ENCODE peak calls at places on chromosomes 12 and 14, in nine cellular contexts. X, Z, K, N, H, V, G, W and O are unnamed samples. For H3K4me1, the result is how much of the 10 kb centered on the place peaks cover.

GRCh38 chr14:23119362-23120327 is 590 bp upstream of the CEBPE start:
- DNase-seq in X (no peak), K (peak), N (no peak), Z (no peak), G (no peak), W (no peak), V (no peak), H (no peak), O (no peak)

GRCh38 chr12:12821975-12822374 is 8.8 kb downstream of the DDX47 start:
- DNase-seq in V (no peak), X (no peak), N (no peak), H (no peak), Z (no peak), G (no peak), W (no peak), K (no peak), O (no peak)

GRCh38 chr14:101361451-101362433 is 199.6 kb upstream of the DIO3 start:
- DNase-seq in G (no peak), K (no peak), X (no peak), Z (no peak), H (no peak), N (no peak), W (no peak), V (no peak), O (no peak)

GRCh38 chr12:138898-139534 is 72.4 kb downstream of the IQSEC3 start:
- DNase-seq in W (no peak), V (peak), G (peak), N (peak), X (peak), H (peak), K (peak), Z (no peak), O (peak)

GRCh38 chr12:50699940-50700339 is 64.0 kb upstream of the ATF1 start:
- DNase-seq in X (no peak), V (no peak), K (no peak), N (no peak), H (no peak), G (no peak), Z (no peak), W (no peak), O (no peak)

GRCh38 chr12:76199808-76200207 is 115.3 kb upstream of the NAP1L1 start:
- DNase-seq in W (no peak), H (no peak), K (no peak), Z (no peak), X (no peak), N (no peak), G (no peak), V (no peak), O (no peak)

GRCh38 chr12:66176525-66176924 is 6.7 kb upstream of the TMBIM4 start:
- DNase-seq in N (no peak), V (no peak), X (no peak), Z (no peak), H (no peak), G (no peak), K (no peak), W (no peak), O (no peak)

GRCh38 chr14:49954171-49954631 is 61.3 kb downstream of the ARF6 start:
- DNase-seq in N (peak), H (no peak), V (no peak), Z (peak), G (no peak), K (no peak), X (no peak), W (no peak), O (no peak)

GRCh38 chr12:107776171-107776570 is 1.7 kb downstream of the ASCL4 start:
- DNase-seq in K (no peak), V (no peak), Z (no peak), W (no peak), G (no peak), X (no peak), N (no peak), H (no peak), O (no peak)

GRCh38 chr12:6319446-6319845 is 9.0 kb downstream of the PLEKHG6 start:
- DNase-seq in V (no peak), X (no peak), W (no peak), Z (no peak), G (no peak), N (no peak), K (no peak), H (no peak), O (no peak)

GRCh38 chr12:113136128-113136989 is 798 bp upstream of the RASAL1 start:
- DNase-seq in K (no peak), X (peak), Z (no peak), G (no peak), W (no peak), V (no peak), N (peak), H (no peak), O (no peak)

GRCh38 chr14:95102678-95103039 is 54.7 kb downstream of the DICER1 start:
- DNase-seq in Z (no peak), G (no peak), N (no peak), V (no peak), X (no peak), W (no peak), H (no peak), K (no peak), O (no peak)

GRCh38 chr14:104276435-104276834 is 138.0 kb downstream of the KIF26A start:
- DNase-seq in K (no peak), V (no peak), H (no peak), W (no peak), X (no peak), N (no peak), Z (no peak), G (no peak), O (no peak)

GRCh38 chr12:7142057-7142644 is 12.0 kb downstream of the CLSTN3 start:
- DNase-seq in W (no peak), V (peak), X (no peak), Z (peak), N (peak), G (no peak), K (peak), H (peak), O (no peak)

GRCh38 chr12:5969974-5970690 is 25.1 kb upstream of the ANO2 start:
- DNase-seq in Z (no peak), V (no peak), H (no peak), N (no peak), W (no peak), G (no peak), K (no peak), X (no peak), O (no peak)

GRCh38 chr12:11152725-11153124 is 18.3 kb upstream of the SMIM10L1 start:
- DNase-seq in X (no peak), G (no peak), W (no peak), H (no peak), K (no peak), V (no peak), N (no peak), Z (no peak), O (no peak)

GRCh38 chr14:99430491-99430890 is 50.2 kb downstream of the SETD3 start:
- DNase-seq in G (no peak), Z (peak), K (peak), N (peak), W (no peak), H (no peak), V (peak), X (no peak), O (no peak)

GRCh38 chr14:100810861-100811461 is 15.0 kb upstream of the MEG3 start:
- DNase-seq in H (no peak), V (no peak), Z (no peak), W (no peak), G (no peak), K (no peak), X (no peak), N (no peak), O (no peak)

GRCh38 chr14:39025810-39026627 is 77.0 kb downstream of the SEC23A start:
- DNase-seq in X (no peak), H (no peak), G (no peak), Z (no peak), K (no peak), V (no peak), N (no peak), W (no peak), O (no peak)

GRCh38 chr12:107337354-107338095 is 244.2 kb upstream of the CRY1 start:
- DNase-seq in N (no peak), X (no peak), Z (no peak), H (no peak), K (no peak), G (no peak), V (no peak), W (no peak), O (no peak)

GRCh38 chr12:122884860-122885259 is 11.1 kb downstream of the VPS37B start:
- DNase-seq in H (no peak), K (no peak), X (no peak), Z (no peak), V (no peak), W (no peak), G (no peak), N (no peak), O (no peak)

GRCh38 chr14:98137626-98138025 is 1134.4 kb downstream of the BCL11B start:
- DNase-seq in V (no peak), N (no peak), G (no peak), W (no peak), K (no peak), H (no peak), Z (no peak), X (no peak), O (no peak)

GRCh38 chr14:51095854-51096823 is 1.2 kb upstream of the TRIM9 start:
- DNase-seq in G (no peak), X (no peak), K (peak), Z (peak), H (no peak), W (no peak), V (peak), N (peak), O (peak)

GRCh38 chr12:99529966-99530365 is 117.6 kb upstream of the GARIN6 start:
- DNase-seq in X (no peak), Z (no peak), K (no peak), W (peak), G (no peak), H (no peak), N (no peak), V (no peak), O (no peak)

GRCh38 chr14:54512393-54512792 is 2.7 kb downstream of the CGRRF1 start:
- DNase-seq in H (no peak), Z (no peak), V (no peak), X (no peak), W (no peak), N (no peak), K (no peak), G (no peak), O (no peak)

GRCh38 chr14:54515670-54516069 is 6.0 kb downstream of the CGRRF1 start:
- DNase-seq in K (no peak), V (no peak), W (no peak), H (no peak), Z (no peak), N (no peak), X (no peak), G (no peak), O (no peak)

DNA sequence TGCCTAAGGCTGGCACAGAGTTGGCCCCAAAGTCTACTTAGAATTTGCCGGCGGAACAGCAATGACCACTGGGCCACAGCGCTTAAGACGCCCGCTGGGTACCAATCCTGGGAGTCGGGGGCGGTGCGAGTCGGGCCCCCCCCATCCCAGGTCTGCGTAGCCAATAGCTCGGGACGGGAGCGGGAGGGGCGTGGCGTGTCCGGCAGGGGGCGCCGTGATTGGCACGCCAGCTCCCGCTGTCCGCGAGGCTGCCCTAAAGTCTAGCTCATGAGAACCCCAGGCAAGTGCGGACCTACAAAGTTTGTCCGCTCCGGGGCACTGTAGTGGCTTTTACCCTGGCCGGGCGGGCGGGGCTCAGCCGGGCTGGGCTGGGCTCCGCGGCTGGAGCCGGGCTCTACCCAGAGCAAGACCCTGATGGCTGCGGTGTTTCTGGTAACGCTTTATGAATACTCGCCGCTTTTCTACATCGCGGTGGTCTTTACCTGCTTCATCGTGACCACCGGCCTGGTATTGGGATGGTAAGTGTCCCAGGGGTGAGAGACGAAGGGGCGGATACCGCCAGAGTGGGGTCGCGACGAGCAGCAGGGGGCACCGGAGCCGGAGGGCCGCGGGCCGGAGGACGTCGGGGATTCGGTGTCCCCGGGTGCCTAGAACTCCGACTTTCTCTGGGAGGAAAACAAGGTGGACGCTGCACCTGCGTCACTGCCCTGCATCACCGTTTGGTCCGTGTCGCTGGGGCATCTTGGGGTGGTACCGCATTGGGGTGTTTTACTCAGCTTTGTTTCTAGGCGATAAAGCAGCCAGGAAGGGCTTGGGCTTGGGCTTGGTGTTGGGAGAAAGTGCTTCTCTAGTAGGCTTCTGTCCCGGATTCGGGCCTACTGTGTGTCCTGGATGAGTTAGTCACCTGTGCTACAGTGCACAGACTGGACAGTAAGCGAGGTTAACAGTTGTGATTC is at the start of gene CGRRF1:
- DNase-seq in X (peak), V (peak), G (peak), Z (peak), H (peak), W (peak), K (peak), N (peak), O (peak)
- TF ChIP-seq CTCF in X (peak), V (peak), G (peak), Z (peak), H (peak), W (peak), K (peak), N (peak), O (peak)

GRCh38 chr12:105329926-105330282 is 587 bp upstream of the C12orf75 start:
- DNase-seq in K (no peak), Z (no peak), G (no peak), X (no peak), N (no peak), V (no peak), H (no peak), W (no peak), O (no peak)

GRCh38 chr12:105332925-105333324 is 2.4 kb downstream of the C12orf75 start:
- DNase-seq in V (no peak), K (no peak), H (no peak), W (no peak), N (no peak), Z (no peak), G (no peak), X (no peak), O (no peak)

GRCh38 chr12:105330283-105330937 is at the start of gene C12orf75:
- DNase-seq in V (peak), H (peak), G (peak), W (peak), K (peak), N (peak), X (peak), Z (peak), O (peak)

GRCh38 chr12:105331805-105332251 is 1.3 kb downstream of the C12orf75 start:
- DNase-seq in W (no peak), N (no peak), V (no peak), K (peak), H (no peak), X (no peak), G (no peak), Z (no peak), O (no peak)

DNA sequence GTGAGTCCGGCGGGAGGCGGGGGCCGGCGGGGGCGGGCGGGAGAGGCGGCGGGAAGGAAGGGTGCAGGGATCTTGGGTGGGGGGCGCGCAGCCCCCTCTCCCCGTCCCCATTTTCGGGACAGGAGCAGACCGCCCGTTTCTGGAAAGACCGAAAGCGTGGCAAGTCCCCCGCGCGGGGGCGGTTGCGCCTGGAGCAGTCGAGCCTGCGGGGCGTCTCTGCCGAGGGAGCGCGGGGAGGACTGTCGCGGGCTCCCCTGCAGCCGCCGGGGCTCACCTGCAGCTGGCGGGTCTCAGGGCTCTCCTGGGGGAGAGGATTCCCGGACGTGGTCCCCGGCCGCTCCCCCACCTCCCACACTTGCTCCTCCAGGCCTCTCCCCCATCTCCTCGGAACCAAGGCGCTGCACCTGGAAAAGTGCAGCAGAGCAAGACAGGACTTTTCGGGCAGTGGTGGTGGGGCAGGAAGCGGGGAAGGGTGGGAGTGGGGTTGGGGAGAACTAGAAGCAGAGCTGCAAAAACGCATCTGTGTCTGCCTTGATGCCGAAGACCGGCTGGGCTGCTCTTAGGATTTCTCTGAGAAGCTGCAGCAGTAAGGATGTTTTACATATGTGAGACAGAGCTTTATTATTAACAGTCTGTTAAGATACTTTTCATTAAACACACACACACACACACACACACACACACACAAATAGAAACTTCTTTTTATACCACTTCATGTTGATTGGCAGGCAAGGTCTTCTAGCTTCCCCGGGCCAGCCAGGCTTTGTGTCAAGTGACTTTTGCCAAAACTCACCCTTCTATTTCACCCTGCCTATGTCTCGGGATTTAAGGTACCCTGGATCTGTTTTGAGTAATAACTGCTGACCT is 680 bp downstream of the C12orf75 start:
- DNase-seq in W (no peak), Z (no peak), K (peak), V (peak), X (peak), H (no peak), N (peak), G (no peak), O (peak)
- H3K4me1 ChIP-seq in W (under half), Z (under half), K (under half), V (under half), X (under half), H (under half), N (under half), G (under half), O (under half)

GRCh38 chr12:114360485-114360884 is 45.5 kb downstream of the TBX5 start:
- DNase-seq in K (no peak), Z (no peak), N (no peak), X (no peak), G (no peak), V (no peak), W (no peak), H (no peak), O (no peak)

GRCh38 chr12:114355389-114356088 is 50.4 kb downstream of the TBX5 start:
- DNase-seq in N (no peak), V (no peak), Z (peak), K (peak), W (no peak), G (peak), H (no peak), X (peak), O (peak)
- TF ChIP-seq CTCF in N (no peak), V (no peak), Z (no peak), K (peak), W (no peak), G (peak), H (peak), X (no peak), O (peak)

DNA sequence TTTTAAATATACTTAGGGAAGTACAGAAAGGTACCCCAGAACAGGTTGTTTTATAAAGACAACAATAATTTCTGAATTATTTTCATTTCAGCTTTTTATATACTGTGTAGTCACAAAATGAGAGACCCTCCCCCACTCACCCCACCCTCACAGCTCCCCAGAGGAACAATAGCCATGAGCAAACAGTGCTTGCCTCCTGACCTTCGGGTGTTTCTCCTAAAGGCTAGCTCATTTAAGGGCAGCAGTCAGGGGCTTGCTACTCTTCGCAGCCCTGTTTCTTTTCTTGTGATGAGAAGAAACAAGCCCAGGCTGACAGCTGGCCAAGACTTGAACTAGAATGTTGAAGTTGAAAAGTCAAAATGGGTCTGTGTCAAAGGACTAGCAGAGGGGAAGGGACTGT is 133.9 kb upstream of the ARHGAP5 start:
- DNase-seq in Z (no peak), H (no peak), V (no peak), K (no peak), W (no peak), X (no peak), N (no peak), G (no peak), O (no peak)
- H3K4me1 ChIP-seq in Z (under half), H (under half), V (under half), K (under half), W (under half), X (under half), N (under half), G (under half), O (under half)

GRCh38 chr14:82999802-83000201 is 1466.1 kb upstream of the SEL1L start:
- DNase-seq in K (peak), X (no peak), N (no peak), H (no peak), Z (no peak), G (no peak), W (no peak), V (no peak), O (no peak)
- TF ChIP-seq CTCF in K (peak), X (no peak), N (peak), H (peak), Z (no peak), G (peak), W (peak), V (no peak), O (no peak)

GRCh38 chr12:98465505-98465904 is 49.9 kb upstream of the TMPO start:
- DNase-seq in Z (no peak), W (no peak), G (no peak), H (no peak), N (no peak), V (no peak), K (no peak), X (no peak), O (no peak)

GRCh38 chr12:98469108-98469507 is 46.3 kb upstream of the TMPO start:
- DNase-seq in X (no peak), K (no peak), H (no peak), G (no peak), W (no peak), N (no peak), Z (no peak), V (no peak), O (no peak)

GRCh38 chr12:98466970-98467369 is 48.4 kb upstream of the TMPO start:
- DNase-seq in Z (no peak), X (no peak), V (no peak), K (no peak), W (no peak), H (no peak), G (no peak), N (no peak), O (no peak)

GRCh38 chr12:98465950-98466349 is 49.4 kb upstream of the TMPO start:
- DNase-seq in V (no peak), W (no peak), X (no peak), Z (no peak), H (no peak), G (no peak), K (no peak), N (no peak), O (no peak)

GRCh38 chr12:98464155-98464554 is 51.2 kb upstream of the TMPO start:
- DNase-seq in W (no peak), G (no peak), K (no peak), N (no peak), Z (no peak), H (no peak), V (no peak), X (no peak), O (no peak)
- H3K4me1 ChIP-seq in W (under half), G (under half), K (under half), N (under half), Z (under half), H (under half), V (under half), X (under half), O (under half)

DNA sequence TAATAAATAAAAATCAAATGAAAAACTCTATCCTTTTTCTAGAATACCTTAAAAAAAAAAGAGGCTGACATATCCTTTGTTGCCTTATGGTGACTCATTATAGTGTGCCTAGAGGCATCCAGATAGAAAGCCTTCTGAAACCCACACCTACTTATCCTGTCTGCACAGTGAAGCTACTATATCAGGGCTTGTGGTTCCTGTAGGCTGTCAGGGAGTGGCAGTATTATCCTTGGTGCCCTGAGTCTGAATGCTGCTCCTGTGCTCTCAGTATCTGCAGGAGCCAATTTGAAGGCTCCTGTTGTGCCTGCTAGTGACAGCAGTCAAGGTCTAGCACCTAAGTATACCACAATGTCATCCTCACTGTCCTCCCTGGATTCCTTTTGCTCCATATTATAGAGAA is 168.4 kb upstream of the AVPR1A start:
- DNase-seq in W (no peak), Z (no peak), G (no peak), K (no peak), N (no peak), X (no peak), V (no peak), H (no peak), O (no peak)
- TF ChIP-seq CTCF in W (no peak), Z (no peak), G (no peak), K (no peak), N (no peak), X (no peak), V (no peak), H (no peak), O (no peak)